ENCODE peak calls at places on chromosomes 3 and 15, in six cellular contexts. N, G, O, P, J and I are unnamed samples.

GRCh38 chr3:12611117-12611516 is 52.8 kb downstream of the RAF1 start:
- DNase-seq in G (no peak), P (no peak), J (no peak), N (no peak), O (no peak), I (no peak)

GRCh38 chr3:163056874-163057497 is 1560.4 kb downstream of the OTOL1 start:
- DNase-seq in G (no peak), O (peak), J (peak), N (peak), P (no peak), I (peak)

GRCh38 chr3:66572090-66572632 is 71.3 kb upstream of the LRIG1 start:
- DNase-seq in G (no peak), P (no peak), O (no peak), N (no peak), J (no peak), I (no peak)

GRCh38 chr3:134464693-134465385 is 20.9 kb downstream of the ANAPC13 start:
- DNase-seq in N (no peak), J (no peak), P (no peak), G (no peak), O (no peak), I (no peak)

GRCh38 chr3:124886168-124887051 is 755 bp downstream of the ITGB5 start:
- DNase-seq in G (no peak), P (no peak), J (peak), O (peak), N (no peak), I (peak)

GRCh38 chr15:62141643-62142588 is 23.2 kb downstream of the C2CD4B start:
- DNase-seq in N (no peak), G (no peak), J (no peak), O (no peak), P (no peak), I (no peak)

GRCh38 chr3:192935441-192935840 is 17.8 kb upstream of the MB21D2 start:
- DNase-seq in N (no peak), P (no peak), G (no peak), J (no peak), O (no peak), I (no peak)

GRCh38 chr3:14827776-14828175 is 9.0 kb downstream of the FGD5 start:
- DNase-seq in O (no peak), N (no peak), J (no peak), P (no peak), G (no peak), I (no peak)

GRCh38 chr15:65306551-65306950 is 2.1 kb downstream of the RNU5B-1 start:
- DNase-seq in J (no peak), N (no peak), O (no peak), P (no peak), G (no peak), I (no peak)

GRCh38 chr3:14803101-14803980 is 15.4 kb upstream of the FGD5 start:
- DNase-seq in P (no peak), J (peak), N (no peak), G (no peak), O (peak), I (no peak)

GRCh38 chr15:66356069-66356358 is 471 bp downstream of the TIPIN start:
- DNase-seq in O (no peak), J (no peak), G (no peak), P (no peak), N (no peak), I (no peak)

GRCh38 chr3:173066044-173066679 is 74.9 kb downstream of the SPATA16 start:
- DNase-seq in P (no peak), O (no peak), G (no peak), J (peak), N (no peak), I (no peak)

GRCh38 chr15:69755571-69756310 is 303.1 kb downstream of the RPLP1 start:
- DNase-seq in N (no peak), G (no peak), J (no peak), O (no peak), P (peak), I (no peak)

GRCh38 chr15:68352401-68353062 is 75.0 kb downstream of the FEM1B start:
- DNase-seq in P (peak), J (no peak), N (peak), O (no peak), G (no peak), I (no peak)

GRCh38 chr3:32709346-32709745 is 24.4 kb downstream of the CNOT10 start:
- DNase-seq in G (no peak), J (peak), O (no peak), N (no peak), P (no peak), I (no peak)

GRCh38 chr3:138051946-138052802 is 42.2 kb downstream of the CLDN18 start:
- DNase-seq in O (peak), N (peak), P (no peak), J (peak), G (no peak), I (peak)
- TF ChIP-seq ATF3 in O (no peak), N (no peak), P (no peak), J (no peak), G (no peak), I (no peak)

DNA sequence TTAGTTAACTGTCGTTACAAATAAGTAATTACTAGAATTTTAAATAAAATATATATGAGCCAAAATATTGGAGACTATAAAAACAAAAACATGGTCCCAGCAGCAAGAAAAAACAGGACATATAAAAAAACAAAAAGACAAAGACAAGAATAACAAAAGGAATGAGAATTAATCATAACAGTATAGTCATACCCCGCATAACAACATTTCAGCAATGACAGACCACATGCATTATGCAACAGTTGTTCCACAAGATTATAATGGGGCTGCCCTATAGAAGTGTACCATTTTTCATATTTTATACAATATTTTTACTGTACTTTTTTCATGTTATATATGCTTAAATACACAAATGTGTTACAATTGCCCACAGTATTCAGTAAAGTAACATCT is 5.6 kb downstream of the HLTF start:
- DNase-seq in G (no peak), J (no peak), N (no peak), P (no peak), O (no peak), I (no peak)
- TF ChIP-seq ATF3 in G (no peak), J (no peak), N (no peak), P (no peak), O (no peak), I (no peak)

GRCh38 chr3:108090066-108090700 is 648 bp downstream of the CD47 start:
- DNase-seq in P (no peak), G (no peak), N (no peak), O (no peak), J (peak), I (peak)
- TF ChIP-seq ATF3 in P (no peak), G (no peak), N (no peak), O (no peak), J (no peak), I (no peak)

GRCh38 chr15:49758456-49758855 is 137.6 kb downstream of the DTWD1 start:
- DNase-seq in J (no peak), O (no peak), P (no peak), G (no peak), N (no peak), I (no peak)
- TF ChIP-seq ATF3 in J (no peak), O (no peak), P (no peak), G (no peak), N (no peak), I (no peak)

GRCh38 chr3:23659274-23659673 is 146.5 kb upstream of the UBE2E1 start:
- DNase-seq in J (no peak), G (no peak), O (no peak), N (no peak), P (peak), I (no peak)
- TF ChIP-seq ATF3 in J (no peak), G (no peak), O (no peak), N (no peak), P (no peak), I (no peak)

GRCh38 chr3:125960456-125961288 is 8.3 kb upstream of the ROPN1B start:
- DNase-seq in P (no peak), N (no peak), G (no peak), J (no peak), O (no peak), I (no peak)
- TF ChIP-seq ATF3 in P (no peak), N (no peak), G (no peak), J (no peak), O (no peak), I (no peak)

DNA sequence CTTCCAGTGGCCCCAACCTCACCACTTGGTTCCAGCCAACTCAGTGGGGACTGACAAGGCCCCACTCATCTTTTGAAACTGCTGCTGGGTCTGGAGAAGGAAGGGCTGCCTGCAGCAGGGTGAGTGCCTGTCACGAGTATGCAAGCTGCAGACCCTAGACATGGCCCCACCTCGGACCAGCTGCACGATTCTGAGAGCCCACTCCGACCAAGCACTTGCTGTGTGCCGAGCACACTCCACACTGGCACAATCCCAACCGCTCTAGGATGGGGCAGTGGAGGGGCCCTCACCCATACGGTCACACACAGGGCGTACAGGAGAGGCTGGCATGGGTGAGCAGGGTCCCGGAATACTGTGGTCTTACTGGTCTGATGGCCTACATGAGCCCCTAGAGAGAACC is 8.0 kb upstream of the PLXND1 start:
- DNase-seq in N (no peak), J (no peak), P (no peak), O (no peak), G (no peak), I (no peak)
- TF ChIP-seq ATF3 in N (no peak), J (no peak), P (no peak), O (no peak), G (no peak), I (no peak)

GRCh38 chr3:112321867-112322652 is 10.9 kb upstream of the CD200 start:
- DNase-seq in N (no peak), J (no peak), P (no peak), G (no peak), O (peak), I (no peak)

GRCh38 chr3:112333002-112333385 is at the start of gene CD200:
- DNase-seq in N (no peak), G (no peak), P (no peak), O (no peak), J (no peak), I (peak)

DNA sequence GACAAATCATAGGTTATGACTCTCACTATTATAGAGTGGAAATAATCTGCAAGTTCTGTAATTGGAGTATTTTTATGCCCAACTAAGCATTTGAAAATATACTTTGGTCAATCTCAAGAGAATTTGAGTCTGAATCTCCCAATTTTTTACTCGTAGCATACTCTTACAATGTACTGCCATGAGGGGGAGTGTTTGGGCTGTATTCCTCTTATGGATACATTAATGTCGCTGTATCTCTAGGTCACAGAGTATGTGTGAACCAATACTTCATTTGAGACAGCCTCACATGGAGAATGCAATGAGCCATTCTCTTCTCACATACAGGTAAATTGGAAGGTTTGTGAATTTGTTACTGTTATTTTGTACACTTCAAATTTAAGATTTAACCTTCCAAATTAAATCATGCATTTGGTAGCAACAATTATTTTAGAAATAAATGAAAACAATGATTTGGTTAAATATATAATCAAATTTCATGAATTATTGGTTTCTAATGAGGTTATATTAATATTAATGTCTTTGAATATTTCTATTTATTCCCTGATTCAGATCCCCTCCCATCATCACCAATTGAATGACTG is 5.5 kb upstream of the CD200 start:
- DNase-seq in J (peak), O (peak), P (peak), N (peak), G (no peak), I (no peak)
- TF ChIP-seq ATF3 in J (no peak), O (no peak), P (no peak), N (no peak), G (no peak), I (no peak)

DNA sequence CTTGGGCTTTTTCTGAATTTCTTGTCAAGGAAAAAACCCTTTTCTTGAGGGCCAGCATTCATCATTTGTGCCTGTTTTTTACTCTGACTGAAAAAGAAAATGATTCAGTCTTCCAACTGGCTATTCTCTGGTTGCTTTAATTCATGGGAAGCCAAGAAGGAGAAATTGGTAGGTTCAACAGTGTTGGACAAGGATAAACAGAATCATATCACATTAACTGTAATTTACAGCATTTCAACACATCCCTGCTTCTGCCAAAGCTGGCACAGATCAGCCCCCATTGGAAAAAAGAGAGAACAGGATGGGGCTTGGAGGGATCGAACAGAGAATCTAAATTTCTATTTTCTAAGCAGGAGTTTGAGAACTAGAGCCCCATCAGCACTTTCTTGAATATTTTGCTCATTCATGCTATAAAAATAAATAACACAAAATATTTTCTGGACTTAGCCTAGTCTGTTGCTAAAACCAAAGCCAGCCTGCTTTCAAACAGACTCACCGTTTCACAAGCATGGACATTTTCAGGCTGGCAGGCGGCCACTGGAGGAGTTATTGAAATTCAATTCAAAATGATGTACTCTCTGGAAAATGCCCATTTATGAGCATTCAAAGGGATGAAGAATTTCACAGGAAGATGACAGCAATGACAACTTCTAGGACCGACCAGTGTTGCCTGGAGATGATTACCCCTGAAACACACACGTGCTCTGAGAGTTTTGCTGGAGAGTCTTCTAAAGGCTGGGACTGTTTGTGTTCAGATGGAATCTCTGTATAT is 181.2 kb downstream of the WNT5A start:
- DNase-seq in N (no peak), J (no peak), G (no peak), O (no peak), P (no peak), I (no peak)
- TF ChIP-seq ATF3 in N (no peak), J (no peak), G (no peak), O (no peak), P (no peak), I (no peak)

GRCh38 chr3:10445561-10445960 is 59.8 kb downstream of the ATP2B2 start:
- DNase-seq in P (no peak), N (no peak), J (no peak), O (no peak), G (no peak), I (no peak)
- TF ChIP-seq ATF3 in P (no peak), N (no peak), J (no peak), O (no peak), G (no peak), I (no peak)